ENCODE peak calls at places on chromosomes 1 and 21, in seven cellular contexts. G is AG09309, P is GM12865, Z is pancreas, N is lower lobe of right lung, K is PC-3, L is AG04449. I is an unnamed sample.

GRCh38 chr1:165851034-165851658 is 23.7 kb downstream of the UCK2 start:
- DNase-seq in G (no peak), P (peak; percentile 74), Z (no peak), N (no peak), K (peak; percentile 81), L (no peak), I (no peak)

GRCh38 chr1:231828182-231828920 is 201.8 kb downstream of the DISC1 start:
- DNase-seq in G (peak; percentile 85), P (no peak), Z (no peak), N (no peak), K (peak; percentile 99), L (peak; percentile 91), I (no peak)

GRCh38 chr1:64387382-64388066 is 82.4 kb upstream of the CACHD1 start:
- DNase-seq in G (peak; percentile 4), P (no peak), Z (no peak), N (no peak), K (peak; percentile 53), L (no peak), I (no peak)

GRCh38 chr1:210570116-210570515 is 241.4 kb downstream of the HHAT start:
- DNase-seq in G (no peak), P (no peak), Z (no peak), N (no peak), K (no peak), L (no peak), I (no peak)

GRCh38 chr1:36222481-36223372 is 1.5 kb upstream of the THRAP3 start:
- DNase-seq in G (no peak), P (no peak), Z (no peak), N (no peak), K (no peak), L (no peak), I (peak; percentile 62)

GRCh38 chr21:34189506-34189905 is 116.1 kb downstream of the MRPS6 start:
- DNase-seq in G (no peak), P (no peak), Z (no peak), N (no peak), K (no peak), L (no peak), I (no peak)

GRCh38 chr1:103156966-103157365 is 48.6 kb upstream of the COL11A1 start:
- DNase-seq in G (peak; percentile 47), P (no peak), Z (no peak), N (no peak), K (no peak), L (no peak), I (no peak)

GRCh38 chr1:115089443-115090340 is at the start of gene TSPAN2:
- DNase-seq in G (no peak), P (no peak), Z (peak; percentile 50), N (peak; percentile 76), K (peak; percentile 61), L (no peak), I (peak; percentile 73)

GRCh38 chr1:3053986-3054385 is 15.0 kb upstream of the PRDM16 start:
- DNase-seq in G (no peak), P (no peak), Z (no peak), N (no peak), K (no peak), L (no peak), I (no peak)

GRCh38 chr1:193827516-193827915 is 641.1 kb upstream of the B3GALT2 start:
- DNase-seq in G (no peak), P (no peak), Z (no peak), N (no peak), K (no peak), L (peak; percentile 9), I (no peak)

GRCh38 chr1:147902183-147902845 is at the start of gene GJA8:
- DNase-seq in G (no peak), P (no peak), Z (no peak), N (no peak), K (no peak), L (no peak), I (no peak)

GRCh38 chr1:55650449-55650848 is 435.3 kb upstream of the USP24 start:
- DNase-seq in G (no peak), P (no peak), Z (no peak), N (no peak), K (no peak), L (no peak), I (no peak)

GRCh38 chr21:38839683-38840286 is 34.1 kb downstream of the ETS2 start:
- DNase-seq in G (peak; percentile 68), P (no peak), Z (no peak), N (no peak), K (peak; percentile 95), L (peak; percentile 86), I (no peak)

GRCh38 chr1:229756666-229757065 is 130.6 kb downstream of the URB2 start:
- DNase-seq in G (peak; percentile 49), P (no peak), Z (no peak), N (no peak), K (peak; percentile 89), L (peak; percentile 16), I (no peak)

GRCh38 chr1:61170328-61171238 is 88.2 kb downstream of the NFIA start:
- DNase-seq in G (no peak), P (no peak), Z (no peak), N (no peak), K (peak; percentile 39), L (peak; percentile 59), I (no peak)

GRCh38 chr1:1160281-1160930 is 13.3 kb upstream of the TTLL10 start:
- DNase-seq in G (no peak), P (no peak), Z (no peak), N (no peak), K (no peak), L (no peak), I (no peak)

DNA sequence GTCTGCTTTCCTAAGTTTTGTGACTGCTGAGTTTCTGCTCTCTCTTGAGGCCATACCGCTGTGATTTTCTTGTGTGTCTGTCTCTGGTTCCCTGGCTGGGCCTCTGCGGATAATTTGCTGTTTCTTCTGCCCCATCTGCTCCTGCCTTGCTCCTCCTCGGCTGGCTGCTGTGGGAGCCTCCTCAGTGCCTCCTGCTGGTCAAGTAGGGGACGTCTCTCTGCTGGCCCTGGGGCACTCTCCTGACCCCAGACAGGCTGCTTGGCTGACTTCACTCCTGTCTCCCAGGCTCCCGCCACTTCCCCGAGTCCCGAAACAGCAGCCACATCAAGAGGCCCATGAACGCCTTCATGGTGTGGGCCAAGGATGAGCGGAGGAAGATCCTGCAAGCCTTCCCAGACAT is 28.5 kb downstream of the ETNK2 start:
- DNase-seq in G (no peak), P (peak; percentile 13), Z (no peak), N (no peak), K (no peak), L (no peak), I (no peak)
- TF ChIP-seq CTCF in G (peak; percentile 40), P (peak; percentile 33), Z (no peak), N (peak; percentile 34), K (peak; percentile 73), L (peak; percentile 40), I (peak; percentile 41)

GRCh38 chr1:65793359-65793732 is 651 bp downstream of the PDE4B start:
- DNase-seq in G (no peak), P (no peak), Z (no peak), N (no peak), K (no peak), L (no peak), I (no peak)
- H3K4me3 ChIP-seq in G (peak overlapping the region; percentile 66), P (no peak overlapping the region), Z (no peak overlapping the region), N (peak overlapping the region; percentile 49), K (no peak overlapping the region), L (peak overlapping the region; percentile 70), I (peak overlapping the region; percentile 37)

DNA sequence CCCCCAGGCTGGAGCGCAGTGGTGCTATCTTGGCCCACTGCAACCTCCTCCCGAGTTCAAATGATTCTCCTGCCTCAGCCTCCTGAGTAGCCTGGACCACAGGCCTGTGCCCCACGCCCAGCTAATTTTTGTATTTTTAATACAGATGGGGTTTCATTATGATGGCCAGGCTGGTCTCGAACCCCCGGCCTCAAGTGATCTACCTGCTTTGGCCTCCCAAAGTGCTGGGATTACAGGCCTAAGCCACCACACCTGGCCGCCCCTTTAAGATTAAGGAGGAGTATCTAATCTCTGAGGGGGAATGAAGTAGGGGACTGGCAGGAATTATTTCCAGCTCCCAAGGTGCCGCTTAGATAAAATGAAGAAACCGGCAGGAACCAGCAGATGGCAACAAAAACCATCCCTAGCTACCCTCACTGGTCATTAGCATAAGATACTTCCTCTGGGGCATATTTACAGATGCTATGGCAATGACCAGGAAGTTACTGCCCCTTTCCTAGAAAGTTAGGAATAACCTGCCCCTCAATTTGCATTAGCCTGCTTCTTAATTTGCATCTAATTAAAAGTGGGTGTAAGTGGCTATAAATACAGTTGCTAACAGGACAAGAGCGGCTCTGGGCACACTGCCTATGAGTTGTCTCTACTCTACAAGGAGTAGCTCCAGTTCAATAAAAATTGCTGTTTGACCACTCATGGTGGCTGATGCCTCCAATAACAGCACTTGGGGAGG is 7.1 kb upstream of the NSUN4 start:
- DNase-seq in G (no peak), P (peak; percentile 87), Z (no peak), N (no peak), K (peak; percentile 60), L (no peak), I (peak; percentile 19)
- TF ChIP-seq CTCF in G (peak; percentile 22), P (peak; percentile 44), Z (no peak), N (no peak), K (peak; percentile 64), L (no peak), I (peak; percentile 21)

GRCh38 chr1:222815367-222815765 is 527 bp downstream of the DISP1 start:
- DNase-seq in G (no peak), P (no peak), Z (no peak), N (no peak), K (peak; percentile 74), L (no peak), I (no peak)

GRCh38 chr1:222811671-222812070 is 3.2 kb upstream of the DISP1 start:
- DNase-seq in G (no peak), P (no peak), Z (no peak), N (no peak), K (no peak), L (no peak), I (no peak)

GRCh38 chr1:222814536-222815366 is at the start of gene DISP1:
- DNase-seq in G (no peak), P (peak; percentile 86), Z (peak; percentile 89), N (peak; percentile 90), K (peak; percentile 96), L (no peak), I (peak; percentile 92)

GRCh38 chr1:222817529-222817928 is 2.7 kb downstream of the DISP1 start:
- DNase-seq in G (peak; percentile 80), P (peak; percentile 34), Z (no peak), N (no peak), K (peak; percentile 100), L (peak; percentile 76), I (no peak)

DNA sequence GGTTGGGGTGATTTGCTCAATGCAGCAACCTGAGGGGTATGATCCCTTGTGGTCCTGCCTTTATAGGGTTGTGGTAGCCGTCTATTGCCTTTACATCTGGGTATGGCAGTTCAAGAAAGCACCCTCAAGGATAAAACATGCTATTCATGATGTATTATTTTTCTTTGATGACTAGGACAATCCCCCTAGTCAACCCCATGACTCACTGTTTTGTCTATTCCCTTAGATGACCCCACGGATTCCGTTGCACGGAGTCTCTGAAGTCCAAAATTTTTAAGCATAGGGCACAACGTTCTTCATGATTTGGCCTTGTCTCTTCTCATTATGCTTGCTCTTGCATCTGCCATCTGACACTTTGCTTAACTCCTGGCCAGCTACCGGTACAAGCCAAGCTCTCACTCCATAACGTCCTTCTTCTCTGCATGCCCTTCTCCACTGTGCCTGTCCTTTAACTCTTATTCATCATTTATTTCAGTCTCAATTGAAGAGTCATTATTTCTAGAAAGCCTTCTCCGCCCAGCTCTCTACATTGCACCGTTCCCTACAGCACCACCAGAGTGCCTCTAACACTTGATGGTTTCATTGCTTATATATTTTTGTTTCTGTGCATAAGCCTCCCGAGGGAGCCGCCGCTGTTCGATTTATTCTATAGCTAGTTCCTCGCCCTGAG is 838 bp upstream of the DISP1 start:
- DNase-seq in G (no peak), P (no peak), Z (no peak), N (no peak), K (no peak), L (no peak), I (no peak)
- H3K4me3 ChIP-seq in G (no peak overlapping the region), P (peak overlapping the region; percentile 81), Z (peak overlapping the region; percentile 70), N (peak overlapping the region; percentile 86), K (peak overlapping the region; percentile 67), L (peak overlapping the region; percentile 77), I (peak overlapping the region; percentile 72)